ENCODE peak calls at places on chromosomes 5 and 9, in four cellular contexts. T, R, Q and E are unnamed samples.

GRCh38 chr5:37448941-37449340 is 69.8 kb downstream of the WDR70 start:
- DNase-seq in R (no peak), T (no peak), Q (no peak), E (no peak)

GRCh38 chr9:21015122-21015815 is 16.2 kb downstream of the HACD4 start:
- DNase-seq in R (peak; percentile 11), Q (no peak), T (no peak), E (no peak)

GRCh38 chr5:169296456-169297220 is 4.3 kb downstream of the SLIT3 start:
- DNase-seq in T (no peak), Q (no peak), R (no peak), E (no peak)

GRCh38 chr5:677131-678101 is 15.7 kb downstream of the TPPP start:
- DNase-seq in Q (no peak), R (no peak), T (no peak), E (no peak)

GRCh38 chr9:27590636-27591035 is 17.4 kb upstream of the C9orf72 start:
- DNase-seq in R (no peak), T (no peak), Q (no peak), E (no peak)

GRCh38 chr5:61678966-61679365 is 346.9 kb downstream of the ZSWIM6 start:
- DNase-seq in R (peak; percentile 41), T (no peak), Q (no peak), E (no peak)

GRCh38 chr9:95217936-95218335 is 99.6 kb downstream of the FANCC start:
- DNase-seq in T (no peak), Q (no peak), R (no peak), E (no peak)

GRCh38 chr5:159884917-159885620 is 31.2 kb upstream of the ADRA1B start:
- DNase-seq in Q (no peak), T (no peak), R (no peak), E (no peak)

GRCh38 chr5:175250426-175250825 is 193.6 kb downstream of the DRD1 start:
- DNase-seq in T (no peak), Q (no peak), R (no peak), E (no peak)

GRCh38 chr9:133818444-133818843 is 80.3 kb upstream of the SARDH start:
- DNase-seq in T (no peak), R (no peak), Q (no peak), E (no peak)

GRCh38 chr5:36457511-36458260 is 148.7 kb upstream of the SLC1A3 start:
- DNase-seq in R (no peak), T (no peak), Q (no peak), E (no peak)

GRCh38 chr5:181160144-181160754 is 12.9 kb downstream of the OR2V2 start:
- DNase-seq in R (peak; percentile 78), Q (no peak), T (peak; percentile 64), E (no peak)

GRCh38 chr9:69062195-69062594 is 26.6 kb downstream of the FXN start:
- DNase-seq in T (no peak), R (no peak), Q (no peak), E (no peak)

GRCh38 chr9:83935276-83935890 is 14.2 kb upstream of the KIF27 start:
- DNase-seq in T (no peak), R (peak; percentile 81), Q (no peak), E (peak; percentile 24)

GRCh38 chr5:16437974-16438373 is 27.6 kb downstream of the ZNF622 start:
- DNase-seq in T (no peak), R (no peak), Q (no peak), E (no peak)

GRCh38 chr5:95858023-95858461 is 35.5 kb upstream of the GLRX start:
- DNase-seq in R (no peak), Q (no peak), T (no peak), E (no peak)

GRCh38 chr5:169946743-169947142 is 33.6 kb downstream of the INSYN2B start:
- DNase-seq in R (no peak), T (no peak), Q (no peak), E (no peak)

GRCh38 chr5:1536298-1537165 is 12.8 kb upstream of the LPCAT1 start:
- DNase-seq in R (no peak), T (peak; percentile 57), Q (peak; percentile 49), E (no peak)

GRCh38 chr5:94469889-94470288 is 148.5 kb downstream of the KIAA0825 start:
- DNase-seq in Q (no peak), R (no peak), T (no peak), E (no peak)

GRCh38 chr9:13367784-13368183 is 88.3 kb upstream of the MPDZ start:
- DNase-seq in R (no peak), T (no peak), Q (no peak), E (no peak)

GRCh38 chr5:33576726-33577620 is 136.2 kb downstream of the TARS1 start:
- DNase-seq in Q (no peak), T (no peak), R (no peak), E (no peak)

GRCh38 chr5:68834486-68834885 is 259.3 kb upstream of the SLC30A5 start:
- DNase-seq in Q (no peak), R (no peak), T (no peak), E (no peak)

GRCh38 chr9:130423272-130423671 is 21.5 kb upstream of the ASS1 start:
- DNase-seq in T (no peak), R (no peak), Q (no peak), E (no peak)

GRCh38 chr9:38017885-38018186 is 51.2 kb downstream of the SHB start:
- DNase-seq in T (no peak), R (no peak), Q (no peak), E (no peak)
- H3K27ac ChIP-seq in T (no peak overlapping the region), R (peak overlapping the region; percentile 77), Q (no peak overlapping the region), E (peak overlapping the region; percentile 71)

GRCh38 chr5:43772601-43773031 is 169.6 kb downstream of the NNT start:
- DNase-seq in T (no peak), R (no peak), Q (no peak), E (peak; percentile 39)
- H3K27ac ChIP-seq in T (no peak overlapping the region), R (no peak overlapping the region), Q (peak overlapping the region; percentile 99), E (peak overlapping the region; percentile 98)

GRCh38 chr9:124869986-124870560 is 8.1 kb downstream of the ARPC5L start:
- DNase-seq in T (peak; percentile 72), R (no peak), Q (no peak), E (no peak)

GRCh38 chr9:124868511-124869465 is 6.9 kb downstream of the ARPC5L start:
- DNase-seq in R (peak; percentile 92), T (peak; percentile 87), Q (no peak), E (peak; percentile 33)

GRCh38 chr9:124869466-124869985 is 7.6 kb downstream of the ARPC5L start:
- DNase-seq in T (peak; percentile 43), R (peak; percentile 40), Q (no peak), E (no peak)

GRCh38 chr9:124870723-124871122 is 8.8 kb downstream of the ARPC5L start:
- DNase-seq in T (no peak), R (no peak), Q (no peak), E (no peak)

DNA sequence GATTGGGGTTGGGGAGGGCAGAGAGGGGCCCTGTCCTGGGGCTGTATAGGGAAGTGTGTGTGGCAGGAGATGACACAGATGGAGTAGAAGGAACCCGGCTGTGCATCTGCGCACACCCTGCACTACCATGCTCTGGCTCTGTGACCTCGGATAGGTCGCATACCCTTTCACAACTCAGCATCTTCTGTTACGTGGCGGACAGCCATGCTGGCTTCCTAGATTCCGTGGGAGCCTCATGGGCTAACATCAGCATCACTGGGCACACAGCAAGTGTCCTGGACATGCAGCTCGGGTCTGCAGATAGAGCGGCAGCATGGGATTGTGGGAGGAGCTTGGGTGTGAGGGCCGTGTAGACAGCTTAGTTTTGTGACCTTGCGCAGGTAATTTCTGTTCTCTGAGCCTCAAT is 9.2 kb downstream of the ARPC5L start:
- DNase-seq in T (no peak), R (no peak), Q (no peak), E (no peak)
- H3K27ac ChIP-seq in T (no peak overlapping the region), R (no peak overlapping the region), Q (peak overlapping the region; percentile 82), E (peak overlapping the region; percentile 98)

GRCh38 chr9:86732514-86732913 is 214.8 kb downstream of the GAS1 start:
- DNase-seq in Q (peak; percentile 57), R (no peak), T (no peak), E (peak; percentile 73)

GRCh38 chr9:86734762-86735161 is 212.5 kb downstream of the GAS1 start:
- DNase-seq in Q (no peak), R (no peak), T (no peak), E (no peak)

GRCh38 chr9:86731511-86731993 is 215.8 kb downstream of the GAS1 start:
- DNase-seq in Q (no peak), T (no peak), R (no peak), E (no peak)

GRCh38 chr9:86733929-86734328 is 213.4 kb downstream of the GAS1 start:
- DNase-seq in Q (no peak), T (no peak), R (no peak), E (no peak)

GRCh38 chr9:86730165-86730928 is 217.0 kb downstream of the GAS1 start:
- DNase-seq in Q (no peak), R (no peak), T (no peak), E (no peak)
- H3K27ac ChIP-seq in Q (no peak overlapping the region), R (no peak overlapping the region), T (no peak overlapping the region), E (no peak overlapping the region)

GRCh38 chr9:137244486-137245449 is 3.7 kb downstream of the TUBB4B start:
- DNase-seq in T (no peak), R (peak; percentile 31), Q (no peak), E (no peak)
- H3K27ac ChIP-seq in T (no peak overlapping the region), R (no peak overlapping the region), Q (no peak overlapping the region), E (peak overlapping the region; percentile 97)

GRCh38 chr9:15304620-15305019 is 2.4 kb downstream of the TTC39B start:
- DNase-seq in Q (no peak), T (no peak), R (no peak), E (no peak)

GRCh38 chr9:15307523-15307841 is 466 bp upstream of the TTC39B start:
- DNase-seq in Q (no peak), T (no peak), R (peak; percentile 4), E (no peak)

GRCh38 chr9:15308511-15308910 is 1.5 kb upstream of the TTC39B start:
- DNase-seq in Q (peak; percentile 60), T (no peak), R (no peak), E (peak; percentile 63)

GRCh38 chr9:15306757-15307522 is at the start of gene TTC39B:
- DNase-seq in R (peak; percentile 98), Q (peak; percentile 45), T (peak; percentile 70), E (peak; percentile 61)

GRCh38 chr9:15306068-15306756 is 804 bp downstream of the TTC39B start:
- DNase-seq in T (peak; percentile 18), Q (no peak), R (peak; percentile 51), E (peak; percentile 48)
- H3K27ac ChIP-seq in T (peak overlapping the region; percentile 67), Q (peak overlapping the region; percentile 80), R (no peak overlapping the region), E (peak overlapping the region; percentile 83)